ENCODE peak calls at places on chromosomes 4 and X, in four cellular contexts. V, S, L and X are unnamed samples.

GRCh38 chr4:4677825-4678522 is 136.1 kb upstream of the STX18 start:
- DNase-seq in V (no peak), S (no peak), L (no peak), X (peak; percentile 29)

GRCh38 chrX:30979271-30979670 is 90.2 kb upstream of the TAB3 start:
- DNase-seq in V (no peak), S (no peak), L (no peak), X (no peak)

GRCh38 chrX:7889680-7890079 is 37.5 kb downstream of the PNPLA4 start:
- DNase-seq in V (no peak), S (no peak), L (no peak), X (no peak)

GRCh38 chr4:47598320-47598719 is 113.2 kb downstream of the ATP10D start:
- DNase-seq in V (no peak), S (no peak), L (no peak), X (no peak)

GRCh38 chrX:19065535-19065934 is 56.7 kb downstream of the ADGRG2 start:
- DNase-seq in V (no peak), S (no peak), L (no peak), X (no peak)

GRCh38 chr4:1199556-1200331 is 27.4 kb upstream of the SPON2 start:
- DNase-seq in V (no peak), S (no peak), L (no peak), X (no peak)

GRCh38 chr4:142901166-142901662 is 55.1 kb upstream of the INPP4B start:
- DNase-seq in V (no peak), S (no peak), L (no peak), X (no peak)

GRCh38 chr4:40511017-40511614 is 118.5 kb downstream of the RBM47 start:
- DNase-seq in V (no peak), S (no peak), L (no peak), X (no peak)

GRCh38 chr4:88807499-88807898 is 109.9 kb upstream of the NAP1L5 start:
- DNase-seq in V (no peak), S (peak; percentile 71), L (no peak), X (no peak)

GRCh38 chr4:125316391-125316780 is 1.6 kb downstream of the FAT4 start:
- DNase-seq in V (no peak), S (no peak), L (peak; percentile 70), X (no peak)

GRCh38 chr4:127400736-127401346 is 231.9 kb upstream of the INTU start:
- DNase-seq in V (no peak), S (peak; percentile 47), L (peak; percentile 64), X (peak; percentile 19)

GRCh38 chrX:48910926-48911406 is 480 bp downstream of the SLC35A2 start:
- DNase-seq in V (no peak), S (no peak), L (no peak), X (no peak)

GRCh38 chr4:100169796-100170485 is 20.3 kb downstream of the DDIT4L start:
- DNase-seq in V (no peak), S (no peak), L (no peak), X (no peak)

GRCh38 chrX:15600745-15601144 is at the start of gene ACE2:
- DNase-seq in V (no peak), S (no peak), L (no peak), X (no peak)

GRCh38 chr4:109578846-109579245 is 18.8 kb downstream of the MCUB start:
- DNase-seq in V (no peak), S (no peak), L (no peak), X (no peak)

GRCh38 chrX:97452283-97452682 is 568.6 kb downstream of the RPA4 start:
- DNase-seq in V (no peak), S (no peak), L (no peak), X (no peak)

GRCh38 chr4:52873191-52873590 is 11.1 kb downstream of the RASL11B start:
- DNase-seq in V (no peak), S (no peak), L (no peak), X (no peak)